ENCODE peak calls at places on chromosomes 16 and 17, in ten cellular contexts. One of them, this sample, is unnamed.

GRCh38 chr17:28507567-28508195 is 1.5 kb downstream of the FOXN1 start:
- DNase-seq in RWPE1: peak
- DNase-seq in A549: no peak
- DNase-seq in NCI-H1694 treated with DMSO at 0.1 percent for 48 hours: no peak
- DNase-seq in anterior cingulate cortex: no peak
- DNase-seq in left cardiac atrium: no peak
- DNase-seq in occipital lobe: no peak
- DNase-seq in AG09309: no peak
- DNase-seq in posterior vena cava: no peak
- DNase-seq in hippocampal formation: no peak
- DNase-seq in this sample: no peak

GRCh38 chr16:58128721-58129096 is 472 bp downstream of the CFAP20 start:
- DNase-seq in RWPE1: no peak
- DNase-seq in A549: no peak
- DNase-seq in NCI-H1694 treated with DMSO at 0.1 percent for 48 hours: no peak
- DNase-seq in anterior cingulate cortex: no peak
- DNase-seq in left cardiac atrium: peak
- DNase-seq in occipital lobe: no peak
- DNase-seq in AG09309: no peak
- DNase-seq in posterior vena cava: no peak
- DNase-seq in hippocampal formation: no peak
- DNase-seq in this sample: no peak

GRCh38 chr17:37176683-37177082 is 199.1 kb upstream of the C17orf78 start:
- DNase-seq in RWPE1: peak
- DNase-seq in A549: no peak
- DNase-seq in NCI-H1694 treated with DMSO at 0.1 percent for 48 hours: no peak
- DNase-seq in anterior cingulate cortex: no peak
- DNase-seq in left cardiac atrium: no peak
- DNase-seq in occipital lobe: no peak
- DNase-seq in AG09309: no peak
- DNase-seq in posterior vena cava: no peak
- DNase-seq in hippocampal formation: no peak
- DNase-seq in this sample: no peak

GRCh38 chr17:77147357-77147801 is 6.6 kb downstream of the SEC14L1 start:
- DNase-seq in RWPE1: no peak
- DNase-seq in A549: no peak
- DNase-seq in NCI-H1694 treated with DMSO at 0.1 percent for 48 hours: no peak
- DNase-seq in anterior cingulate cortex: no peak
- DNase-seq in left cardiac atrium: no peak
- DNase-seq in occipital lobe: no peak
- DNase-seq in AG09309: no peak
- DNase-seq in posterior vena cava: no peak
- DNase-seq in hippocampal formation: no peak
- DNase-seq in this sample: no peak

GRCh38 chr16:19071811-19072777 is 4.7 kb downstream of the COQ7 start:
- DNase-seq in RWPE1: peak
- DNase-seq in A549: peak
- DNase-seq in NCI-H1694 treated with DMSO at 0.1 percent for 48 hours: peak
- DNase-seq in anterior cingulate cortex: peak
- DNase-seq in left cardiac atrium: peak
- DNase-seq in occipital lobe: no peak
- DNase-seq in AG09309: peak
- DNase-seq in posterior vena cava: no peak
- DNase-seq in hippocampal formation: no peak
- DNase-seq in this sample: no peak

GRCh38 chr17:1647802-1648581 is 1.7 kb downstream of the RILP start:
- DNase-seq in RWPE1: no peak
- DNase-seq in A549: peak
- DNase-seq in NCI-H1694 treated with DMSO at 0.1 percent for 48 hours: peak
- DNase-seq in anterior cingulate cortex: no peak
- DNase-seq in left cardiac atrium: no peak
- DNase-seq in occipital lobe: no peak
- DNase-seq in AG09309: no peak
- DNase-seq in posterior vena cava: no peak
- DNase-seq in hippocampal formation: no peak
- DNase-seq in this sample: peak

GRCh38 chr17:47239663-47240374 is 13.8 kb upstream of the ITGB3 start:
- DNase-seq in RWPE1: peak
- DNase-seq in A549: peak
- DNase-seq in NCI-H1694 treated with DMSO at 0.1 percent for 48 hours: no peak
- DNase-seq in anterior cingulate cortex: peak
- DNase-seq in left cardiac atrium: peak
- DNase-seq in occipital lobe: no peak
- DNase-seq in AG09309: peak
- DNase-seq in posterior vena cava: peak
- DNase-seq in hippocampal formation: no peak
- DNase-seq in this sample: peak

GRCh38 chr17:12193336-12193735 is 172.7 kb downstream of the MAP2K4 start:
- DNase-seq in RWPE1: no peak
- DNase-seq in A549: no peak
- DNase-seq in NCI-H1694 treated with DMSO at 0.1 percent for 48 hours: no peak
- DNase-seq in anterior cingulate cortex: no peak
- DNase-seq in left cardiac atrium: no peak
- DNase-seq in occipital lobe: no peak
- DNase-seq in AG09309: no peak
- DNase-seq in posterior vena cava: no peak
- DNase-seq in hippocampal formation: no peak
- DNase-seq in this sample: no peak

GRCh38 chr16:22195695-22196558 is 10.2 kb upstream of the EEF2K start:
- DNase-seq in RWPE1: peak
- DNase-seq in A549: peak
- DNase-seq in NCI-H1694 treated with DMSO at 0.1 percent for 48 hours: peak
- DNase-seq in anterior cingulate cortex: peak
- DNase-seq in left cardiac atrium: peak
- DNase-seq in occipital lobe: peak
- DNase-seq in AG09309: peak
- DNase-seq in posterior vena cava: peak
- DNase-seq in hippocampal formation: peak
- DNase-seq in this sample: peak

GRCh38 chr17:73589096-73589980 is 54.9 kb downstream of the SDK2 start:
- DNase-seq in RWPE1: no peak
- DNase-seq in A549: no peak
- DNase-seq in NCI-H1694 treated with DMSO at 0.1 percent for 48 hours: no peak
- DNase-seq in anterior cingulate cortex: no peak
- DNase-seq in left cardiac atrium: no peak
- DNase-seq in occipital lobe: no peak
- DNase-seq in AG09309: no peak
- DNase-seq in posterior vena cava: no peak
- DNase-seq in hippocampal formation: no peak
- DNase-seq in this sample: no peak

GRCh38 chr17:76515291-76515949 is 14.2 kb upstream of the RHBDF2 start:
- DNase-seq in RWPE1: no peak
- DNase-seq in A549: no peak
- DNase-seq in NCI-H1694 treated with DMSO at 0.1 percent for 48 hours: no peak
- DNase-seq in anterior cingulate cortex: peak
- DNase-seq in left cardiac atrium: peak
- DNase-seq in occipital lobe: no peak
- DNase-seq in AG09309: peak
- DNase-seq in posterior vena cava: peak
- DNase-seq in hippocampal formation: no peak
- DNase-seq in this sample: peak

GRCh38 chr16:66741131-66741900 is 10.1 kb downstream of the DYNC1LI2 start:
- DNase-seq in RWPE1: peak
- DNase-seq in A549: peak
- DNase-seq in NCI-H1694 treated with DMSO at 0.1 percent for 48 hours: no peak
- DNase-seq in anterior cingulate cortex: peak
- DNase-seq in left cardiac atrium: peak
- DNase-seq in occipital lobe: peak
- DNase-seq in AG09309: peak
- DNase-seq in posterior vena cava: peak
- DNase-seq in hippocampal formation: peak
- DNase-seq in this sample: peak

GRCh38 chr17:35345445-35345925 is 27.9 kb downstream of the SLFN11 start:
- DNase-seq in RWPE1: no peak
- DNase-seq in A549: no peak
- DNase-seq in NCI-H1694 treated with DMSO at 0.1 percent for 48 hours: no peak
- DNase-seq in anterior cingulate cortex: no peak
- DNase-seq in left cardiac atrium: no peak
- DNase-seq in occipital lobe: no peak
- DNase-seq in AG09309: no peak
- DNase-seq in posterior vena cava: no peak
- DNase-seq in hippocampal formation: no peak
- DNase-seq in this sample: no peak

GRCh38 chr16:85503642-85504224 is 109.4 kb upstream of the GSE1 start:
- DNase-seq in RWPE1: no peak
- DNase-seq in A549: no peak
- DNase-seq in NCI-H1694 treated with DMSO at 0.1 percent for 48 hours: no peak
- DNase-seq in anterior cingulate cortex: no peak
- DNase-seq in left cardiac atrium: no peak
- DNase-seq in occipital lobe: no peak
- DNase-seq in AG09309: no peak
- DNase-seq in posterior vena cava: no peak
- DNase-seq in hippocampal formation: no peak
- DNase-seq in this sample: no peak

GRCh38 chr17:57143341-57143740 is 58.3 kb downstream of the AKAP1 start:
- DNase-seq in RWPE1: no peak
- DNase-seq in A549: no peak
- DNase-seq in NCI-H1694 treated with DMSO at 0.1 percent for 48 hours: no peak
- DNase-seq in anterior cingulate cortex: no peak
- DNase-seq in left cardiac atrium: no peak
- DNase-seq in occipital lobe: no peak
- DNase-seq in AG09309: no peak
- DNase-seq in posterior vena cava: no peak
- DNase-seq in hippocampal formation: no peak
- DNase-seq in this sample: no peak

GRCh38 chr16:11884035-11884434 is 31.7 kb downstream of the GSPT1 start:
- DNase-seq in RWPE1: no peak
- DNase-seq in A549: no peak
- DNase-seq in NCI-H1694 treated with DMSO at 0.1 percent for 48 hours: no peak
- DNase-seq in anterior cingulate cortex: no peak
- DNase-seq in left cardiac atrium: no peak
- DNase-seq in occipital lobe: no peak
- DNase-seq in AG09309: no peak
- DNase-seq in posterior vena cava: no peak
- DNase-seq in hippocampal formation: no peak
- DNase-seq in this sample: no peak

GRCh38 chr16:65895906-65896305 is 470.6 kb upstream of the CDH5 start:
- DNase-seq in RWPE1: no peak
- DNase-seq in A549: no peak
- DNase-seq in NCI-H1694 treated with DMSO at 0.1 percent for 48 hours: no peak
- DNase-seq in anterior cingulate cortex: no peak
- DNase-seq in left cardiac atrium: no peak
- DNase-seq in occipital lobe: no peak
- DNase-seq in AG09309: no peak
- DNase-seq in posterior vena cava: no peak
- DNase-seq in hippocampal formation: no peak
- DNase-seq in this sample: no peak

GRCh38 chr17:40615295-40615988 is 32.2 kb downstream of the SMARCE1 start:
- DNase-seq in RWPE1: peak
- DNase-seq in A549: peak
- DNase-seq in NCI-H1694 treated with DMSO at 0.1 percent for 48 hours: no peak
- DNase-seq in anterior cingulate cortex: no peak
- DNase-seq in left cardiac atrium: no peak
- DNase-seq in occipital lobe: no peak
- DNase-seq in AG09309: no peak
- DNase-seq in posterior vena cava: no peak
- DNase-seq in hippocampal formation: no peak
- DNase-seq in this sample: no peak

GRCh38 chr16:86874141-86874540 is 295.8 kb downstream of the FOXL1 start:
- DNase-seq in RWPE1: peak
- DNase-seq in A549: no peak
- DNase-seq in NCI-H1694 treated with DMSO at 0.1 percent for 48 hours: no peak
- DNase-seq in anterior cingulate cortex: no peak
- DNase-seq in left cardiac atrium: no peak
- DNase-seq in occipital lobe: no peak
- DNase-seq in AG09309: no peak
- DNase-seq in posterior vena cava: no peak
- DNase-seq in hippocampal formation: no peak
- DNase-seq in this sample: no peak

GRCh38 chr17:7290166-7290565 is 4.3 kb downstream of the YBX2 start:
- DNase-seq in RWPE1: no peak
- DNase-seq in A549: no peak
- DNase-seq in NCI-H1694 treated with DMSO at 0.1 percent for 48 hours: no peak
- DNase-seq in anterior cingulate cortex: no peak
- DNase-seq in left cardiac atrium: no peak
- DNase-seq in occipital lobe: no peak
- DNase-seq in AG09309: no peak
- DNase-seq in posterior vena cava: no peak
- DNase-seq in hippocampal formation: no peak
- DNase-seq in this sample: no peak

GRCh38 chr17:45705123-45706009 is 78.8 kb upstream of the CRHR1 start:
- DNase-seq in RWPE1: peak
- DNase-seq in A549: peak
- DNase-seq in NCI-H1694 treated with DMSO at 0.1 percent for 48 hours: no peak
- DNase-seq in anterior cingulate cortex: no peak
- DNase-seq in left cardiac atrium: no peak
- DNase-seq in occipital lobe: peak
- DNase-seq in AG09309: no peak
- DNase-seq in posterior vena cava: peak
- DNase-seq in hippocampal formation: no peak
- DNase-seq in this sample: no peak

GRCh38 chr16:87178977-87179376 is 138.2 kb downstream of the C16orf95 start:
- DNase-seq in RWPE1: peak
- DNase-seq in A549: no peak
- DNase-seq in NCI-H1694 treated with DMSO at 0.1 percent for 48 hours: no peak
- DNase-seq in anterior cingulate cortex: no peak
- DNase-seq in left cardiac atrium: peak
- DNase-seq in occipital lobe: no peak
- DNase-seq in AG09309: peak
- DNase-seq in posterior vena cava: peak
- DNase-seq in hippocampal formation: no peak
- DNase-seq in this sample: no peak

This sample was measured in right atrium auricular region.